ENCODE peak calls at places on chromosomes 13 and 19, in five cellular contexts. One of them, this sample, is unnamed.

GRCh38 chr19:3375221-3376088 is 9.1 kb downstream of the NFIC start:
- DNase-seq in stimulated activated CD4-positive, alpha-beta T cell treated with anti-CD3 and anti-CD28 coated beads, Interleukin-1b, Interleukin-23, amount 100 ng/mL, for 24 hours: no peak
- DNase-seq in central memory CD4-positive, alpha-beta T cell: no peak
- DNase-seq in activated CD8-positive, alpha-beta memory T cell treated with anti-CD3 and anti-CD28 coated beads, Interleukin-2, amount 50 U/mL, for 48 hours: no peak
- DNase-seq in iris pigment epithelial cell: peak; percentile 53
- DNase-seq in this sample: no peak

GRCh38 chr19:17555929-17556813 is 722 bp downstream of the COLGALT1 start:
- DNase-seq in stimulated activated CD4-positive, alpha-beta T cell treated with anti-CD3 and anti-CD28 coated beads, Interleukin-1b, Interleukin-23, amount 100 ng/mL, for 24 hours: peak; percentile 28
- DNase-seq in central memory CD4-positive, alpha-beta T cell: no peak
- DNase-seq in activated CD8-positive, alpha-beta memory T cell treated with anti-CD3 and anti-CD28 coated beads, Interleukin-2, amount 50 U/mL, for 48 hours: peak; percentile 75
- DNase-seq in iris pigment epithelial cell: peak; percentile 57
- DNase-seq in this sample: no peak

GRCh38 chr19:7778081-7778480 is 15.0 kb downstream of the CLEC4M start:
- DNase-seq in stimulated activated CD4-positive, alpha-beta T cell treated with anti-CD3 and anti-CD28 coated beads, Interleukin-1b, Interleukin-23, amount 100 ng/mL, for 24 hours: no peak
- DNase-seq in central memory CD4-positive, alpha-beta T cell: no peak
- DNase-seq in activated CD8-positive, alpha-beta memory T cell treated with anti-CD3 and anti-CD28 coated beads, Interleukin-2, amount 50 U/mL, for 48 hours: no peak
- DNase-seq in iris pigment epithelial cell: no peak
- DNase-seq in this sample: no peak

GRCh38 chr13:113643593-113643992 is 14.4 kb downstream of the ATP4B start:
- DNase-seq in stimulated activated CD4-positive, alpha-beta T cell treated with anti-CD3 and anti-CD28 coated beads, Interleukin-1b, Interleukin-23, amount 100 ng/mL, for 24 hours: no peak
- DNase-seq in central memory CD4-positive, alpha-beta T cell: no peak
- DNase-seq in activated CD8-positive, alpha-beta memory T cell treated with anti-CD3 and anti-CD28 coated beads, Interleukin-2, amount 50 U/mL, for 48 hours: no peak
- DNase-seq in iris pigment epithelial cell: peak; percentile 39
- DNase-seq in this sample: no peak

GRCh38 chr13:106083620-106084350 is 451.7 kb downstream of the EFNB2 start:
- DNase-seq in stimulated activated CD4-positive, alpha-beta T cell treated with anti-CD3 and anti-CD28 coated beads, Interleukin-1b, Interleukin-23, amount 100 ng/mL, for 24 hours: no peak
- DNase-seq in central memory CD4-positive, alpha-beta T cell: no peak
- DNase-seq in activated CD8-positive, alpha-beta memory T cell treated with anti-CD3 and anti-CD28 coated beads, Interleukin-2, amount 50 U/mL, for 48 hours: no peak
- DNase-seq in iris pigment epithelial cell: peak; percentile 67
- DNase-seq in this sample: no peak

GRCh38 chr19:6060600-6061391 is 49.5 kb downstream of the RFX2 start:
- DNase-seq in stimulated activated CD4-positive, alpha-beta T cell treated with anti-CD3 and anti-CD28 coated beads, Interleukin-1b, Interleukin-23, amount 100 ng/mL, for 24 hours: peak; percentile 16
- DNase-seq in central memory CD4-positive, alpha-beta T cell: peak; percentile 52
- DNase-seq in activated CD8-positive, alpha-beta memory T cell treated with anti-CD3 and anti-CD28 coated beads, Interleukin-2, amount 50 U/mL, for 48 hours: peak; percentile 63
- DNase-seq in iris pigment epithelial cell: peak; percentile 58
- DNase-seq in this sample: peak; percentile 78

GRCh38 chr13:32610977-32611376 is 24.7 kb downstream of the PDS5B start:
- DNase-seq in stimulated activated CD4-positive, alpha-beta T cell treated with anti-CD3 and anti-CD28 coated beads, Interleukin-1b, Interleukin-23, amount 100 ng/mL, for 24 hours: no peak
- DNase-seq in central memory CD4-positive, alpha-beta T cell: no peak
- DNase-seq in activated CD8-positive, alpha-beta memory T cell treated with anti-CD3 and anti-CD28 coated beads, Interleukin-2, amount 50 U/mL, for 48 hours: no peak
- DNase-seq in iris pigment epithelial cell: no peak
- DNase-seq in this sample: no peak

GRCh38 chr19:57053401-57053800 is 66.4 kb upstream of the USP29 start:
- DNase-seq in stimulated activated CD4-positive, alpha-beta T cell treated with anti-CD3 and anti-CD28 coated beads, Interleukin-1b, Interleukin-23, amount 100 ng/mL, for 24 hours: no peak
- DNase-seq in central memory CD4-positive, alpha-beta T cell: no peak
- DNase-seq in activated CD8-positive, alpha-beta memory T cell treated with anti-CD3 and anti-CD28 coated beads, Interleukin-2, amount 50 U/mL, for 48 hours: no peak
- DNase-seq in iris pigment epithelial cell: no peak
- DNase-seq in this sample: no peak

GRCh38 chr13:33612641-33613638 is 205.0 kb upstream of the RFC3 start:
- DNase-seq in stimulated activated CD4-positive, alpha-beta T cell treated with anti-CD3 and anti-CD28 coated beads, Interleukin-1b, Interleukin-23, amount 100 ng/mL, for 24 hours: no peak
- DNase-seq in central memory CD4-positive, alpha-beta T cell: no peak
- DNase-seq in activated CD8-positive, alpha-beta memory T cell treated with anti-CD3 and anti-CD28 coated beads, Interleukin-2, amount 50 U/mL, for 48 hours: no peak
- DNase-seq in iris pigment epithelial cell: no peak
- DNase-seq in this sample: no peak

GRCh38 chr19:41408256-41408655 is 10.6 kb downstream of the BCKDHA start:
- DNase-seq in stimulated activated CD4-positive, alpha-beta T cell treated with anti-CD3 and anti-CD28 coated beads, Interleukin-1b, Interleukin-23, amount 100 ng/mL, for 24 hours: no peak
- DNase-seq in central memory CD4-positive, alpha-beta T cell: no peak
- DNase-seq in activated CD8-positive, alpha-beta memory T cell treated with anti-CD3 and anti-CD28 coated beads, Interleukin-2, amount 50 U/mL, for 48 hours: no peak
- DNase-seq in iris pigment epithelial cell: no peak
- DNase-seq in this sample: no peak

GRCh38 chr19:30344446-30345425 is 27.4 kb upstream of the ZNF536 start:
- DNase-seq in stimulated activated CD4-positive, alpha-beta T cell treated with anti-CD3 and anti-CD28 coated beads, Interleukin-1b, Interleukin-23, amount 100 ng/mL, for 24 hours: no peak
- DNase-seq in central memory CD4-positive, alpha-beta T cell: no peak
- DNase-seq in activated CD8-positive, alpha-beta memory T cell treated with anti-CD3 and anti-CD28 coated beads, Interleukin-2, amount 50 U/mL, for 48 hours: no peak
- DNase-seq in iris pigment epithelial cell: no peak
- DNase-seq in this sample: no peak

GRCh38 chr13:108315955-108316354 is 46.4 kb downstream of the TNFSF13B start:
- DNase-seq in stimulated activated CD4-positive, alpha-beta T cell treated with anti-CD3 and anti-CD28 coated beads, Interleukin-1b, Interleukin-23, amount 100 ng/mL, for 24 hours: no peak
- DNase-seq in central memory CD4-positive, alpha-beta T cell: no peak
- DNase-seq in activated CD8-positive, alpha-beta memory T cell treated with anti-CD3 and anti-CD28 coated beads, Interleukin-2, amount 50 U/mL, for 48 hours: no peak
- DNase-seq in iris pigment epithelial cell: no peak
- DNase-seq in this sample: no peak

GRCh38 chr13:24141333-24141910 is 19.1 kb upstream of the SPATA13 start:
- DNase-seq in stimulated activated CD4-positive, alpha-beta T cell treated with anti-CD3 and anti-CD28 coated beads, Interleukin-1b, Interleukin-23, amount 100 ng/mL, for 24 hours: no peak
- DNase-seq in central memory CD4-positive, alpha-beta T cell: no peak
- DNase-seq in activated CD8-positive, alpha-beta memory T cell treated with anti-CD3 and anti-CD28 coated beads, Interleukin-2, amount 50 U/mL, for 48 hours: no peak
- DNase-seq in iris pigment epithelial cell: no peak
- DNase-seq in this sample: no peak

GRCh38 chr19:49157445-49158224 is at the start of gene TRPM4:
- DNase-seq in stimulated activated CD4-positive, alpha-beta T cell treated with anti-CD3 and anti-CD28 coated beads, Interleukin-1b, Interleukin-23, amount 100 ng/mL, for 24 hours: peak; percentile 33
- DNase-seq in central memory CD4-positive, alpha-beta T cell: no peak
- DNase-seq in activated CD8-positive, alpha-beta memory T cell treated with anti-CD3 and anti-CD28 coated beads, Interleukin-2, amount 50 U/mL, for 48 hours: peak; percentile 74
- DNase-seq in iris pigment epithelial cell: peak; percentile 74
- DNase-seq in this sample: no peak

GRCh38 chr19:39413269-39413902 is 917 bp downstream of the PLEKHG2 start:
- DNase-seq in stimulated activated CD4-positive, alpha-beta T cell treated with anti-CD3 and anti-CD28 coated beads, Interleukin-1b, Interleukin-23, amount 100 ng/mL, for 24 hours: no peak
- DNase-seq in central memory CD4-positive, alpha-beta T cell: no peak
- DNase-seq in activated CD8-positive, alpha-beta memory T cell treated with anti-CD3 and anti-CD28 coated beads, Interleukin-2, amount 50 U/mL, for 48 hours: peak; percentile 67
- DNase-seq in iris pigment epithelial cell: peak; percentile 40
- DNase-seq in this sample: no peak